ENCODE peak calls at places on chromosomes 6 and 20, in four cellular contexts. I, M, E and N are unnamed samples.

GRCh38 chr20:57616143-57616951 is 3.9 kb downstream of the ZBP1 start:
- DNase-seq in I (no peak), M (no peak), E (no peak), N (no peak)

GRCh38 chr6:14286144-14286543 is 168.6 kb downstream of the CD83 start:
- DNase-seq in I (no peak), M (no peak), E (no peak), N (no peak)

GRCh38 chr6:14165091-14165490 is 47.5 kb downstream of the CD83 start:
- DNase-seq in I (no peak), M (no peak), E (no peak), N (no peak)

GRCh38 chr20:57638173-57638894 is 18.1 kb upstream of the ZBP1 start:
- DNase-seq in I (no peak), M (no peak), E (no peak), N (no peak)

GRCh38 chr6:4401408-4402367 is 266.3 kb upstream of the ECI2 start:
- DNase-seq in I (no peak), M (no peak), E (no peak), N (no peak)

GRCh38 chr6:34138191-34138590 is 7.7 kb downstream of the GRM4 start:
- DNase-seq in I (no peak), M (no peak), E (no peak), N (no peak)

GRCh38 chr6:47200536-47201334 is 109.0 kb downstream of the TNFRSF21 start:
- DNase-seq in I (no peak), M (peak), E (no peak), N (no peak)

GRCh38 chr20:64091762-64092161 is 7.6 kb upstream of the LKAAEAR1 start:
- DNase-seq in I (no peak), M (no peak), E (no peak), N (no peak)

GRCh38 chr20:44234566-44235317 is 12.4 kb upstream of the GDAP1L1 start:
- DNase-seq in I (no peak), M (no peak), E (no peak), N (no peak)

GRCh38 chr20:20441259-20441658 is 73.4 kb downstream of the INSM1 start:
- DNase-seq in I (no peak), M (no peak), E (no peak), N (no peak)

GRCh38 chr20:33113387-33113908 is 34.0 kb downstream of the BPIFB4 start:
- DNase-seq in I (no peak), M (no peak), E (no peak), N (no peak)

GRCh38 chr20:610130-611046 is at the start of gene TCF15:
- DNase-seq in I (no peak), M (no peak), E (no peak), N (peak)

GRCh38 chr20:56872620-56873458 is 243.7 kb downstream of the TFAP2C start:
- DNase-seq in I (no peak), M (no peak), E (no peak), N (no peak)

GRCh38 chr6:7234547-7234946 is 78.5 kb downstream of the SSR1 start:
- DNase-seq in I (no peak), M (no peak), E (no peak), N (no peak)

GRCh38 chr6:137493218-137494038 is 766 bp downstream of the OLIG3 start:
- DNase-seq in I (no peak), M (no peak), E (no peak), N (no peak)

GRCh38 chr6:16058188-16058780 is 70.6 kb upstream of the MYLIP start:
- DNase-seq in I (no peak), M (no peak), E (no peak), N (no peak)

GRCh38 chr6:16059496-16059895 is 69.4 kb upstream of the MYLIP start:
- DNase-seq in I (no peak), M (no peak), E (no peak), N (no peak)

GRCh38 chr6:16056263-16056870 is 72.5 kb upstream of the MYLIP start:
- DNase-seq in I (no peak), M (no peak), E (no peak), N (no peak)

GRCh38 chr6:16055852-16056251 is 73.0 kb upstream of the MYLIP start:
- DNase-seq in I (no peak), M (no peak), E (no peak), N (no peak)

GRCh38 chr6:16057411-16057810 is 71.5 kb upstream of the MYLIP start:
- DNase-seq in I (no peak), M (no peak), E (no peak), N (no peak)
- TF ChIP-seq TAF1 in I (no peak), M (no peak), E (no peak), N (no peak)

GRCh38 chr6:37103169-37104039 is 66.5 kb upstream of the PIM1 start:
- DNase-seq in I (no peak), M (peak), E (no peak), N (no peak)

GRCh38 chr6:37104935-37105781 is 64.8 kb upstream of the PIM1 start:
- DNase-seq in I (no peak), M (peak), E (no peak), N (no peak)

GRCh38 chr6:37101991-37102298 is 68.0 kb upstream of the PIM1 start:
- DNase-seq in I (no peak), M (no peak), E (no peak), N (no peak)

GRCh38 chr6:37100740-37101139 is 69.2 kb upstream of the PIM1 start:
- DNase-seq in I (no peak), M (no peak), E (no peak), N (no peak)

DNA sequence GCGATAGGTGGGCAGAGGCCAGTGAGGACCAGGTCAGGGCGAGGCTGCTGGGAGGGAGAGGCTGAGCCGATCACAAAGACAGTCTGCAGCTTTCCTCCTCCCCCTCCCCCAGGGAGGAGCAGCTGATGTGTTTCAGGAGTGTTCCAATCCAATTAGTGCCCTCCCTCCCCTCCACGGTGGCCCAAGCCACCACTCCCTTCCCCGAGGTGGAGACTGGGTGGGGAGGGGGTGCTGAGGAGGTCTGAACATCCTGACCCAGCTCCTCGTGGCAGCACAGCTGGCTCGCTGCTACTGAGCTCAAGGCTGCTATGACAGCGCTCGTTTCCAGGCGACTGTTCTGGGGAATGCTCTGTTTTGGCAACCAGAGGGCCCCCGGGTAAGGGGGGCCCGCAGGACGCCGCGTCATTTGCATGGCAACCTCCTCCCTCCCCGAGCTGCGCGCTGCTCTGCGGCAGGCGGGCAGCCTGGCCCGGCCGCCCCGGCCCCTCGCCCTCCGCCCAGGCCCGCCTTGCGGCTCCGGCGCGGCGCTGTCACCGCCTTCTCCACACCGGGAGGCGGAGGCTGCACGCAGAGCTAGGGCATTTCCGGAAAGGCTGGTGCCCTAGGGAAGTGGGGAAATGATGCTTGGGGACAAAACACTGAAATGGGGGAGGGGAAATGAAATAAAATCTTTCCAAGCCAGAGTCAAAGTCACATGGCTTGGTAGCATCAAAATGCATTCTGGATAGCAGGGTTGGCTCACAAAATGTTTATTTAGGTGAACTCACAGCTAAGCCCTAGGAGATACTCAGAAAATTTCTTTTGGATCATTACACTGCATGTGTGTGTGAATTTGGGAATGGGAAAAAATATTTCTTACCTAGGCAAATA is 67.4 kb upstream of the PIM1 start:
- DNase-seq in I (peak), M (peak), E (no peak), N (peak)
- TF ChIP-seq POLR2AphosphoS5 in I (no peak), M (peak), E (no peak), N (no peak)

DNA sequence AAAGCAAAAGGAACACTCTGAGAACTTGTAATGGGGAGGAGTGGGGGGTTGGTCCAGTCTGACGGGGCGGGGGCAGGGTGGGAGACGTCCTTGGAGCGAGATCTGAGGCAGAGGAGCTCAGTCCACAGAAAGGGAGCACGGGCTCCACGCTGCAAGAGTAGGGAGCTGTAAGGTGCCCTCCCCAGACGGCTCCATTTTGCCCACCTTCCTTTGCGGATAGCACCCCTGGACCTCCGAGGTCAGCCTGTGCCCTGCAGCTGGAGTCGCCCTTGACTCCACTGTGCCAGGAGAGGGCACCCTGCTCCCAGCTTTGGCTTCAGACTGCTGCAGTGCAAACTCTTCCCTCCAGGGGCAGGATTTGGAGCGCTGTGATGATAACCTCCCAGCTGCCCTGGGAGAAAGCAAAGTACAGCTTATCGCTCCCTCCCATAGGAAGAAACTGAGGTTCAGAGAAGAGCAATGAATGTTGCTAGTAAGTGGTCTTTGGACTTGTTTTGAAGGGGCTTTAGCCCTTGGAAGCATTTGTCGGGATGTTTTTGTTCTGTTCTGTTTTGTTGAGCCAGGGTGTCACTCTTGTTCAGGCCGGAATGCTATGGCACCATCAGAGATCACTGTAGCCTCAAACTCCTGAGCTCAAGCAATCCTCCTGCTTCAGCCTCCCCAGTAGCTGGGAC is 9.5 kb upstream of the AHCY start:
- DNase-seq in I (peak), M (peak), E (peak), N (peak)
- TF ChIP-seq POLR2A in I (no peak), M (no peak), E (no peak), N (no peak)

GRCh38 chr6:142942238-142942637 is 2.7 kb downstream of the HIVEP2 start:
- DNase-seq in I (no peak), M (no peak), E (no peak), N (no peak)

GRCh38 chr6:142938510-142938909 is 6.5 kb downstream of the HIVEP2 start:
- DNase-seq in I (no peak), M (no peak), E (no peak), N (no peak)

GRCh38 chr6:142941018-142941417 is 4.0 kb downstream of the HIVEP2 start:
- DNase-seq in I (no peak), M (no peak), E (no peak), N (no peak)

GRCh38 chr6:142942805-142943227 is 2.2 kb downstream of the HIVEP2 start:
- DNase-seq in I (no peak), M (peak), E (no peak), N (no peak)

GRCh38 chr6:142940487-142940886 is 4.5 kb downstream of the HIVEP2 start:
- DNase-seq in I (no peak), M (no peak), E (no peak), N (no peak)
- TF ChIP-seq TAF1 in I (no peak), M (no peak), E (no peak), N (no peak)